ENCODE peak calls at places on chromosomes 13 and 19, in four cellular contexts. B is NT2/D1, T is adipocyte, X is uterus. W is an unnamed sample.

GRCh38 chr13:110263906-110264305 is 43.1 kb downstream of the COL4A1 start:
- DNase-seq in B (no peak), X (peak; percentile 79), T (no peak), W (no peak)

GRCh38 chr13:36369268-36370107 is 23.3 kb upstream of the SPART start:
- DNase-seq in B (no peak), T (peak; percentile 62), X (no peak), W (no peak)

GRCh38 chr13:102848956-102849355 is 3.1 kb downstream of the ERCC5 start:
- DNase-seq in T (no peak), B (no peak), X (no peak), W (no peak)

GRCh38 chr19:4732680-4733114 is 9.1 kb upstream of the DPP9 start:
- DNase-seq in B (peak; percentile 47), X (peak; percentile 52), T (peak; percentile 84), W (peak; percentile 80)

GRCh38 chr19:44810555-44811447 is 1.9 kb downstream of the BCAM start:
- DNase-seq in B (no peak), X (no peak), T (no peak), W (no peak)

GRCh38 chr13:32947886-32948285 is 68.3 kb upstream of the KL start:
- DNase-seq in T (no peak), B (no peak), X (no peak), W (no peak)

GRCh38 chr19:39208175-39208795 is 4.2 kb upstream of the SYCN start:
- DNase-seq in T (no peak), B (no peak), X (no peak), W (no peak)

GRCh38 chr13:42486711-42487198 is 87.2 kb upstream of the TNFSF11 start:
- DNase-seq in X (no peak), B (no peak), T (peak; percentile 78), W (no peak)

GRCh38 chr19:17333611-17334413 is 843 bp downstream of the ANO8 start:
- DNase-seq in T (peak; percentile 65), X (no peak), B (no peak), W (peak; percentile 91)

GRCh38 chr19:43633520-43633919 is 6.1 kb downstream of the CADM4 start:
- DNase-seq in B (no peak), X (no peak), T (no peak), W (no peak)

W was measured in activated effector memory CD4-positive, alpha-beta T cell treated with anti-CD3 and anti-CD28 coated beads, Interleukin-2, amount 50 U/mL, for 16 hours.